ENCODE peak calls at places on chromosomes 2 and 18, in ten cellular contexts. Y, H, R, X, P, N, F, U, S and B are unnamed samples.
A peak's percentile ranks its signal among the peaks of the same experiment; 100 is the strongest.

GRCh38 chr18:10304853-10305252 is 149.6 kb upstream of the APCDD1 start:
- DNase-seq in Y (peak; percentile 36), H (peak; percentile 21), R (no peak), X (no peak), P (no peak), N (no peak), F (no peak), U (no peak), S (no peak), B (no peak)

GRCh38 chr2:9752441-9753275 is 90.6 kb upstream of the TAF1B start:
- DNase-seq in Y (peak; percentile 86), H (no peak), R (no peak), X (no peak), P (no peak), N (no peak), F (no peak), U (peak; percentile 91), S (no peak), B (no peak)

GRCh38 chr2:232328038-232328435 is 50.5 kb upstream of the ALPP start:
- DNase-seq in Y (no peak), H (no peak), R (no peak), X (no peak), P (no peak), N (no peak), F (no peak), U (no peak), S (no peak), B (no peak)

GRCh38 chr18:79866889-79867574 is 69.3 kb downstream of the KCNG2 start:
- DNase-seq in Y (no peak), H (no peak), R (no peak), X (no peak), P (no peak), N (no peak), F (no peak), U (no peak), S (no peak), B (no peak)

GRCh38 chr2:226426292-226426736 is 373.3 kb downstream of the IRS1 start:
- DNase-seq in Y (peak; percentile 88), H (no peak), R (no peak), X (no peak), P (no peak), N (no peak), F (no peak), U (no peak), S (no peak), B (no peak)

GRCh38 chr2:144389151-144389929 is 130.6 kb downstream of the ZEB2 start:
- DNase-seq in Y (no peak), H (no peak), R (no peak), X (no peak), P (no peak), N (no peak), F (no peak), U (no peak), S (peak; percentile 58), B (no peak)

GRCh38 chr2:54416166-54416798 is 39.8 kb upstream of the SPTBN1 start:
- DNase-seq in Y (no peak), H (no peak), R (no peak), X (no peak), P (no peak), N (peak; percentile 33), F (no peak), U (no peak), S (no peak), B (no peak)

GRCh38 chr2:127410871-127411396 is 7.3 kb upstream of the PROC start:
- DNase-seq in Y (peak; percentile 89), H (no peak), R (peak; percentile 36), X (no peak), P (no peak), N (peak; percentile 28), F (no peak), U (no peak), S (no peak), B (no peak)

GRCh38 chr2:172462393-172463381 is 35.3 kb downstream of the ITGA6 start:
- DNase-seq in Y (no peak), H (no peak), R (no peak), X (no peak), P (no peak), N (no peak), F (peak; percentile 62), U (peak; percentile 60), S (no peak), B (no peak)

GRCh38 chr2:9741110-9741509 is 102.2 kb upstream of the TAF1B start:
- DNase-seq in Y (no peak), H (no peak), R (no peak), X (no peak), P (no peak), N (no peak), F (no peak), U (no peak), S (no peak), B (no peak)

GRCh38 chr2:171141320-171141719 is 19.4 kb downstream of the TLK1 start:
- DNase-seq in Y (peak; percentile 2), H (no peak), R (no peak), X (no peak), P (no peak), N (no peak), F (no peak), U (no peak), S (no peak), B (no peak)

GRCh38 chr18:10406172-10406663 is 48.2 kb upstream of the APCDD1 start:
- DNase-seq in Y (no peak), H (peak; percentile 58), R (no peak), X (peak; percentile 67), P (no peak), N (no peak), F (no peak), U (no peak), S (peak; percentile 21), B (no peak)

GRCh38 chr2:238743243-238744068 is 104.4 kb upstream of the TWIST2 start:
- DNase-seq in Y (no peak), H (no peak), R (no peak), X (peak; percentile 1), P (no peak), N (no peak), F (no peak), U (no peak), S (no peak), B (no peak)

GRCh38 chr2:120849278-120849677 is 113.6 kb downstream of the GLI2 start:
- DNase-seq in Y (no peak), H (no peak), R (no peak), X (no peak), P (no peak), N (no peak), F (no peak), U (no peak), S (no peak), B (no peak)

GRCh38 chr18:9711361-9712129 is 3.4 kb downstream of the RAB31 start:
- DNase-seq in Y (no peak), H (no peak), R (no peak), X (no peak), P (no peak), N (no peak), F (peak; percentile 58), U (no peak), S (no peak), B (no peak)

GRCh38 chr2:237438082-237438925 is 24.3 kb upstream of the COL6A3 start:
- DNase-seq in Y (no peak), H (no peak), R (peak; percentile 81), X (peak; percentile 11), P (no peak), N (no peak), F (no peak), U (no peak), S (peak; percentile 91), B (no peak)

GRCh38 chr18:58046794-58047555 is 2.9 kb downstream of the NEDD4L start:
- DNase-seq in Y (no peak), H (no peak), R (no peak), X (no peak), P (no peak), N (no peak), F (no peak), U (no peak), S (no peak), B (no peak)

GRCh38 chr2:191580581-191580980 is 97.4 kb upstream of the NABP1 start:
- DNase-seq in Y (no peak), H (no peak), R (no peak), X (no peak), P (no peak), N (no peak), F (no peak), U (no peak), S (no peak), B (no peak)

GRCh38 chr2:105592288-105592687 is 152.4 kb upstream of the NCK2 start:
- DNase-seq in Y (no peak), H (no peak), R (no peak), X (no peak), P (no peak), N (no peak), F (no peak), U (no peak), S (no peak), B (no peak)

GRCh38 chr2:222292113-222292737 is 6.6 kb downstream of the PAX3 start:
- DNase-seq in Y (no peak), H (no peak), R (no peak), X (no peak), P (no peak), N (no peak), F (no peak), U (no peak), S (no peak), B (no peak)

GRCh38 chr2:162233197-162233596 is 10.0 kb downstream of the FAP start:
- DNase-seq in Y (peak; percentile 86), H (no peak), R (no peak), X (no peak), P (no peak), N (no peak), F (peak; percentile 94), U (no peak), S (no peak), B (no peak)

GRCh38 chr2:23497063-23497462 is 112.1 kb downstream of the KLHL29 start:
- DNase-seq in Y (no peak), H (no peak), R (no peak), X (no peak), P (no peak), N (no peak), F (peak; percentile 82), U (no peak), S (no peak), B (no peak)

GRCh38 chr18:74976331-74976909 is 232.5 kb downstream of the PTGR3 start:
- DNase-seq in Y (no peak), H (no peak), R (peak; percentile 53), X (peak; percentile 97), P (no peak), N (no peak), F (no peak), U (no peak), S (peak; percentile 92), B (no peak)